ENCODE peak calls at places on chromosomes 6 and 20, in four cellular contexts. U, N, A and D are unnamed samples. For H3K4me1, the result is how much of the 10 kb centered on the place peaks cover.

GRCh38 chr6:42367353-42368011 is 84.2 kb downstream of the TRERF1 start:
- ATAC-seq in A (no peak), U (peak), N (peak), D (no peak)

GRCh38 chr6:44923416-44923815 is 404.7 kb upstream of the RUNX2 start:
- ATAC-seq in U (no peak), N (no peak), A (no peak), D (no peak)

GRCh38 chr6:12068899-12069557 is 56.9 kb downstream of the HIVEP1 start:
- ATAC-seq in U (no peak), N (no peak), A (no peak), D (no peak)

GRCh38 chr6:170273191-170273590 is 17.7 kb downstream of the DLL1 start:
- ATAC-seq in A (no peak), N (no peak), U (no peak), D (no peak)

GRCh38 chr20:37328149-37328945 is 17.6 kb upstream of the SRC start:
- ATAC-seq in A (no peak), U (no peak), N (no peak), D (peak)

GRCh38 chr6:85464722-85465150 is 14.9 kb downstream of the NT5E start:
- ATAC-seq in A (peak), U (no peak), N (no peak), D (peak)

GRCh38 chr6:29917843-29918242 is 24.5 kb upstream of the HLA-A start:
- ATAC-seq in A (no peak), N (no peak), U (no peak), D (no peak)

GRCh38 chr6:99219788-99220187 is 129.7 kb downstream of the FAXC start:
- ATAC-seq in A (peak), N (peak), U (peak), D (no peak)

GRCh38 chr20:47886454-47887041 is 101.3 kb upstream of the SULF2 start:
- ATAC-seq in N (no peak), U (no peak), A (no peak), D (no peak)

GRCh38 chr20:53023717-53024116 is 51.6 kb downstream of the TSHZ2 start:
- ATAC-seq in N (no peak), A (no peak), U (no peak), D (no peak)

GRCh38 chr6:149181304-149181703 is 136.2 kb upstream of the TAB2 start:
- ATAC-seq in U (no peak), A (no peak), N (no peak), D (no peak)

GRCh38 chr6:149864578-149865535 is 698 bp upstream of the LRP11 start:
- ATAC-seq in A (peak), N (peak), U (peak), D (peak)

GRCh38 chr6:22056398-22056797 is 240.4 kb downstream of the PRL start:
- ATAC-seq in U (no peak), N (peak), A (peak), D (no peak)

GRCh38 chr6:128666405-128666804 is 146.0 kb upstream of the PTPRK start:
- ATAC-seq in A (no peak), U (no peak), N (peak), D (no peak)

GRCh38 chr6:142947702-142948480 is 2.9 kb upstream of the HIVEP2 start:
- ATAC-seq in N (no peak), U (no peak), A (no peak), D (no peak)

GRCh38 chr20:54643761-54644160 is 168.4 kb downstream of the DOK5 start:
- ATAC-seq in N (peak), U (no peak), A (no peak), D (no peak)

GRCh38 chr6:37418727-37419126 is 14.3 kb upstream of the CMTR1 start:
- ATAC-seq in N (no peak), U (no peak), A (no peak), D (no peak)

GRCh38 chr6:63882208-63882607 is 246.6 kb downstream of the PHF3 start:
- ATAC-seq in U (peak), A (peak), N (no peak), D (no peak)

GRCh38 chr6:1317302-1317815 is 5.5 kb downstream of the FOXQ1 start:
- ATAC-seq in A (no peak), N (no peak), U (no peak), D (no peak)

GRCh38 chr6:71333700-71334099 is 45.1 kb downstream of the OGFRL1 start:
- ATAC-seq in N (no peak), A (peak), U (no peak), D (peak)

GRCh38 chr20:1389703-1390385 is 3.0 kb downstream of the FKBP1A start:
- ATAC-seq in U (no peak), A (peak), N (peak), D (no peak)

GRCh38 chr6:16747232-16748027 is 13.8 kb downstream of the ATXN1 start:
- ATAC-seq in N (peak), U (no peak), A (peak), D (no peak)

GRCh38 chr20:44031001-44031574 is 116.4 kb downstream of the TOX2 start:
- ATAC-seq in N (peak), U (no peak), A (no peak), D (no peak)

GRCh38 chr20:58670097-58670496 is 19.0 kb downstream of the STX16 start:
- ATAC-seq in N (no peak), U (peak), A (no peak), D (no peak)

GRCh38 chr6:166675736-166676135 is 48.7 kb upstream of the RPS6KA2 start:
- ATAC-seq in A (no peak), N (no peak), U (no peak), D (no peak)

GRCh38 chr6:166903500-166903899 is 52.9 kb downstream of the RNASET2 start:
- ATAC-seq in N (no peak), U (peak), A (no peak), D (no peak)

GRCh38 chr20:1392443-1392692 is 486 bp downstream of the FKBP1A start:
- ATAC-seq in N (no peak), U (peak), A (peak), D (no peak)

GRCh38 chr6:163209005-163209404 is 205.5 kb upstream of the QKI start:
- ATAC-seq in U (no peak), A (no peak), N (peak), D (no peak)

GRCh38 chr6:169805242-169805838 is 53.9 kb downstream of the ERMARD start:
- ATAC-seq in A (no peak), U (no peak), N (no peak), D (no peak)

GRCh38 chr6:106974337-106974998 is at the start of gene CD24:
- ATAC-seq in U (peak), N (no peak), A (peak), D (no peak)

GRCh38 chr20:50788045-50788867 is 6.6 kb upstream of the BCAS4 start:
- ATAC-seq in N (no peak), A (no peak), U (no peak), D (no peak)

GRCh38 chr20:50788868-50789125 is 6.1 kb upstream of the BCAS4 start:
- ATAC-seq in A (no peak), U (no peak), N (no peak), D (no peak)

GRCh38 chr20:50789968-50790650 is 4.8 kb upstream of the BCAS4 start:
- ATAC-seq in N (no peak), A (no peak), U (no peak), D (peak)

GRCh38 chr20:50792708-50793574 is 1.9 kb upstream of the BCAS4 start:
- ATAC-seq in N (no peak), U (no peak), A (no peak), D (no peak)

GRCh38 chr20:50790651-50791277 is 4.1 kb upstream of the BCAS4 start:
- ATAC-seq in U (peak), N (peak), A (peak), D (peak)
- H3K4me1 ChIP-seq in U (under half), N (under half), A (under half), D (under half)

GRCh38 chr6:96468681-96469224 is 52.9 kb upstream of the UFL1 start:
- ATAC-seq in U (peak), A (no peak), N (no peak), D (no peak)
- TF ChIP-seq CTCF in U (no peak), A (peak), N (no peak), D (no peak)

DNA sequence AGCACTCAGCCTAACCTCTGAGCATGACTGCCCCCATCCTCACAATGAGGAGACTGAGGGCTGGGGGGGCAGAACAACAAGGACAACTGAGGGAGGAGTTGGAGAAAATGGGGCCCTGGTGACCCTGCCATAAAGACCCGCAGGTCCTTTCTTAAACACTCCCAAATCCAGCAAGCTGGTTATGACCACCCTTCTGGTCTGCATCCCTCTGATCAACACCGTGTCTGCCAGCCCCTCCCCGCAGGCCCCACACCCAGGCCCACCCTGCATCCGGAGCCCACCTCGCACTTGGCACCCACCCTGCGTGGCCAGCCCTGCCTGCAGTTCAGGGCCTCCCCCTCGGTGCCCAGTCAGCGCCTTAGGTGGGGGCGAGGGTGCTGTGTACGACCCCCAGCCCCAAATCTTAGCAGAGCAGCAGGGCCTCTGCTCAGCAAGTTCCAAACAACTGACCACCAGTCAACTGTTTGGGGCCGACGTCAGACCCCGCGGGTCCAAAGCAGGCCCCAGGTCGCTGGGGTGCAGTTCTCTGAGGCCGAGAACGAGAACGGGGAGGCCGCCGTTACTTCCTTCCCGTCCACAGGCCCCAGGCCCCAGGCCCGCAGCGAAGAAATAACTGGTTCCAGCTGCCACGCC is 1.2 kb downstream of the ACSS1 start:
- ATAC-seq in U (peak), N (no peak), A (peak), D (no peak)
- H3K4me1 ChIP-seq in U (under half), N (under half), A (under half), D (half or more)

GRCh38 chr20:48951041-48951440 is 29.5 kb downstream of the ARFGEF2 start:
- ATAC-seq in A (no peak), N (no peak), U (no peak), D (no peak)

GRCh38 chr20:48952656-48953055 is 31.1 kb downstream of the ARFGEF2 start:
- ATAC-seq in N (no peak), A (no peak), U (no peak), D (no peak)

GRCh38 chr20:48951646-48952045 is 30.1 kb downstream of the ARFGEF2 start:
- ATAC-seq in U (no peak), A (no peak), N (no peak), D (no peak)

GRCh38 chr20:48948612-48949011 is 27.1 kb downstream of the ARFGEF2 start:
- ATAC-seq in A (no peak), U (peak), N (no peak), D (no peak)

GRCh38 chr20:48949304-48950170 is 28.0 kb downstream of the ARFGEF2 start:
- ATAC-seq in A (no peak), N (no peak), U (peak), D (no peak)
- TF ChIP-seq CTCF in A (no peak), N (no peak), U (peak), D (no peak)

GRCh38 chr6:31826793-31827285 is 699 bp upstream of the HSPA1B start:
- ATAC-seq in U (peak), A (peak), N (peak), D (peak)

GRCh38 chr6:31827286-31828079 is at the start of gene HSPA1B:
- ATAC-seq in A (peak), U (peak), N (peak), D (peak)

GRCh38 chr6:31825553-31825952 is 2.0 kb upstream of the HSPA1B start:
- ATAC-seq in N (no peak), U (no peak), A (no peak), D (no peak)

GRCh38 chr6:31831350-31832215 is 4.0 kb downstream of the HSPA1B start:
- ATAC-seq in N (no peak), A (peak), U (no peak), D (no peak)

DNA sequence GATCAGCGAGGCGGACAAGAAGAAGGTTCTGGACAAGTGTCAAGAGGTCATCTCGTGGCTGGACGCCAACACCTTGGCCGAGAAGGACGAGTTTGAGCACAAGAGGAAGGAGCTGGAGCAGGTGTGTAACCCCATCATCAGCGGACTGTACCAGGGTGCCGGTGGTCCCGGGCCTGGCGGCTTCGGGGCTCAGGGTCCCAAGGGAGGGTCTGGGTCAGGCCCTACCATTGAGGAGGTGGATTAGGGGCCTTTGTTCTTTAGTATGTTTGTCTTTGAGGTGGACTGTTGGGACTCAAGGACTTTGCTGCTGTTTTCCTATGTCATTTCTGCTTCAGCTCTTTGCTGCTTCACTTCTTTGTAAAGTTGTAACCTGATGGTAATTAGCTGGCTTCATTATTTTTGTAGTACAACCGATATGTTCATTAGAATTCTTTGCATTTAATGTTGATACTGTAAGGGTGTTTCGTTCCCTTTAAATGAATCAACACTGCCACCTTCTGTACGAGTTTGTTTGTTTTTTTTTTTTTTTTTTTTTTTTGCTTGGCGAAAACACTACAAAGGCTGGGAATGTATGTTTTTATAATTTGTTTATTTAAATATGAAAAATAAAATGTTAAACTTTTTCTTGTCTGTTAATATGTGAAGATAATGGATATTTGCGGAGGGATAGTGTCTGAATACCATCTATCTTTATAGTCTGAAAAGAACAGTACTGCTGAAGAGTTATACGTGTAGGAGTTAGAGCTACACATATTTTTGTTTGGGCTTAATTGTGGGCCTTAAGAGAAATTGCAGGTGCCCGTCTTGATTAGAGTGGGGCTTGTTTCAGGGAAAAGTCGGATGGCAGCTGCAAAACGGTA is 2.3 kb downstream of the HSPA1B start:
- ATAC-seq in U (no peak), N (no peak), A (no peak), D (no peak)
- H3K4me1 ChIP-seq in U (under half), N (under half), A (under half), D (half or more)

GRCh38 chr20:50711113-50711825 is 19.9 kb upstream of the RIPOR3 start:
- ATAC-seq in A (no peak), N (no peak), U (no peak), D (no peak)
- TF ChIP-seq CTCF in A (no peak), N (no peak), U (no peak), D (no peak)

GRCh38 chr20:3922223-3922982 is 33.2 kb downstream of the PANK2 start:
- ATAC-seq in U (no peak), N (no peak), A (no peak), D (no peak)

GRCh38 chr20:3925113-3925695 is 36.0 kb downstream of the PANK2 start:
- ATAC-seq in N (no peak), A (no peak), U (no peak), D (no peak)

GRCh38 chr20:3924304-3925112 is 35.3 kb downstream of the PANK2 start:
- ATAC-seq in U (no peak), A (no peak), N (peak), D (peak)

GRCh38 chr20:3922983-3923339 is 33.8 kb downstream of the PANK2 start:
- ATAC-seq in U (no peak), N (no peak), A (no peak), D (no peak)

GRCh38 chr20:3923818-3924217 is 34.6 kb downstream of the PANK2 start:
- ATAC-seq in A (no peak), U (no peak), N (no peak), D (no peak)
- H3K4me1 ChIP-seq in A (under half), U (under half), N (under half), D (under half)

DNA sequence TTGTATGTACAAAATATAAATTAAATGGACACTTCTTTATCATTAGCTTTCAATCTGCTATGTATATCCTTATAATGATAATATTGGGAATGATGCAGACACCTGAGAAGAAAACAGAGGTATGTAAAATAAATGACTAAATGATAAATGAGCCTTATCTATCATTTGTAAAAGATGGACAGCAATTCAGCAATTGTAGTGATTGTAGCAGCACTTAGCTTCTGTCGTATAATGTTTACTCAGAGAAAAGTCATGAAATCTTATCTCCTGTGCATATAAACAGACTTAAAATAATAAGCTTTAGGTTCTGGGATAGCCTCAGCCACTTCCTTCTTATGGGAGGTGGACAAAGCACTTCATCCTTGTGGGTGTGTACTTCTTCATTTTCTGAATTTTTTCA is 324.7 kb upstream of the MAP3K7 start:
- ATAC-seq in N (no peak), U (no peak), A (no peak), D (no peak)
- TF ChIP-seq CTCF in N (no peak), U (no peak), A (no peak), D (no peak)